ENCODE peak calls at places on chromosomes 13 and 19, in eight cellular contexts. One of them, this sample, is unnamed.

GRCh38 chr19:51971624-51972023 is 15.0 kb downstream of the ZNF350 start:
- DNase-seq in RWPE1: no peak
- DNase-seq in lower lobe of right lung: no peak
- DNase-seq in progenitor cell of endocrine pancreas: no peak
- DNase-seq in NCI-H510A treated with DMSO at 0.1 percent for 48 hours: no peak
- DNase-seq in T1000: no peak
- DNase-seq in activated gamma-delta T cell treated with anti-CD3 and anti-CD28 coated beads, Interleukin-2, amount 50 U/mL, for 16 hours: no peak
- DNase-seq in AG09309: no peak
- DNase-seq in this sample: no peak

GRCh38 chr19:45657520-45658163 is 10.4 kb upstream of the GIPR start:
- DNase-seq in RWPE1: no peak
- DNase-seq in lower lobe of right lung: no peak
- DNase-seq in progenitor cell of endocrine pancreas: peak
- DNase-seq in NCI-H510A treated with DMSO at 0.1 percent for 48 hours: peak
- DNase-seq in T1000: no peak
- DNase-seq in activated gamma-delta T cell treated with anti-CD3 and anti-CD28 coated beads, Interleukin-2, amount 50 U/mL, for 16 hours: no peak
- DNase-seq in AG09309: no peak
- DNase-seq in this sample: no peak

GRCh38 chr19:7801020-7801570 is 28.9 kb upstream of the EVI5L start:
- DNase-seq in RWPE1: no peak
- DNase-seq in lower lobe of right lung: no peak
- DNase-seq in progenitor cell of endocrine pancreas: no peak
- DNase-seq in NCI-H510A treated with DMSO at 0.1 percent for 48 hours: no peak
- DNase-seq in T1000: no peak
- DNase-seq in activated gamma-delta T cell treated with anti-CD3 and anti-CD28 coated beads, Interleukin-2, amount 50 U/mL, for 16 hours: no peak
- DNase-seq in AG09309: no peak
- DNase-seq in this sample: no peak

GRCh38 chr13:51534075-51534817 is 50.0 kb upstream of the WDFY2 start:
- DNase-seq in RWPE1: no peak
- DNase-seq in lower lobe of right lung: peak
- DNase-seq in progenitor cell of endocrine pancreas: no peak
- DNase-seq in NCI-H510A treated with DMSO at 0.1 percent for 48 hours: no peak
- DNase-seq in T1000: no peak
- DNase-seq in activated gamma-delta T cell treated with anti-CD3 and anti-CD28 coated beads, Interleukin-2, amount 50 U/mL, for 16 hours: no peak
- DNase-seq in AG09309: no peak
- DNase-seq in this sample: no peak

GRCh38 chr13:34257980-34258379 is 440.0 kb downstream of the RFC3 start:
- DNase-seq in RWPE1: no peak
- DNase-seq in lower lobe of right lung: no peak
- DNase-seq in progenitor cell of endocrine pancreas: no peak
- DNase-seq in NCI-H510A treated with DMSO at 0.1 percent for 48 hours: no peak
- DNase-seq in T1000: no peak
- DNase-seq in activated gamma-delta T cell treated with anti-CD3 and anti-CD28 coated beads, Interleukin-2, amount 50 U/mL, for 16 hours: no peak
- DNase-seq in AG09309: no peak
- DNase-seq in this sample: no peak

GRCh38 chr13:62131604-62132003 is 716.0 kb upstream of the PCDH20 start:
- DNase-seq in RWPE1: no peak
- DNase-seq in lower lobe of right lung: no peak
- DNase-seq in progenitor cell of endocrine pancreas: no peak
- DNase-seq in NCI-H510A treated with DMSO at 0.1 percent for 48 hours: no peak
- DNase-seq in T1000: no peak
- DNase-seq in activated gamma-delta T cell treated with anti-CD3 and anti-CD28 coated beads, Interleukin-2, amount 50 U/mL, for 16 hours: no peak
- DNase-seq in AG09309: no peak
- DNase-seq in this sample: no peak

GRCh38 chr19:52307275-52307674 is 10.3 kb downstream of the ZNF480 start:
- DNase-seq in RWPE1: no peak
- DNase-seq in lower lobe of right lung: no peak
- DNase-seq in progenitor cell of endocrine pancreas: no peak
- DNase-seq in NCI-H510A treated with DMSO at 0.1 percent for 48 hours: no peak
- DNase-seq in T1000: no peak
- DNase-seq in activated gamma-delta T cell treated with anti-CD3 and anti-CD28 coated beads, Interleukin-2, amount 50 U/mL, for 16 hours: no peak
- DNase-seq in AG09309: no peak
- DNase-seq in this sample: no peak

GRCh38 chr13:41557719-41558118 is 100.4 kb downstream of the RGCC start:
- DNase-seq in RWPE1: no peak
- DNase-seq in lower lobe of right lung: no peak
- DNase-seq in progenitor cell of endocrine pancreas: no peak
- DNase-seq in NCI-H510A treated with DMSO at 0.1 percent for 48 hours: no peak
- DNase-seq in T1000: no peak
- DNase-seq in activated gamma-delta T cell treated with anti-CD3 and anti-CD28 coated beads, Interleukin-2, amount 50 U/mL, for 16 hours: no peak
- DNase-seq in AG09309: no peak
- DNase-seq in this sample: no peak

GRCh38 chr19:43504426-43505185 is at the start of gene PHLDB3:
- DNase-seq in RWPE1: no peak
- DNase-seq in lower lobe of right lung: peak
- DNase-seq in progenitor cell of endocrine pancreas: peak
- DNase-seq in NCI-H510A treated with DMSO at 0.1 percent for 48 hours: peak
- DNase-seq in T1000: no peak
- DNase-seq in activated gamma-delta T cell treated with anti-CD3 and anti-CD28 coated beads, Interleukin-2, amount 50 U/mL, for 16 hours: no peak
- DNase-seq in AG09309: no peak
- DNase-seq in this sample: no peak

GRCh38 chr13:110290153-110290552 is 16.8 kb downstream of the COL4A1 start:
- DNase-seq in RWPE1: no peak
- DNase-seq in lower lobe of right lung: no peak
- DNase-seq in progenitor cell of endocrine pancreas: no peak
- DNase-seq in NCI-H510A treated with DMSO at 0.1 percent for 48 hours: no peak
- DNase-seq in T1000: no peak
- DNase-seq in activated gamma-delta T cell treated with anti-CD3 and anti-CD28 coated beads, Interleukin-2, amount 50 U/mL, for 16 hours: no peak
- DNase-seq in AG09309: no peak
- DNase-seq in this sample: no peak

GRCh38 chr19:47240996-47241918 is 10.3 kb upstream of the BBC3 start:
- DNase-seq in RWPE1: peak
- DNase-seq in lower lobe of right lung: peak
- DNase-seq in progenitor cell of endocrine pancreas: peak
- DNase-seq in NCI-H510A treated with DMSO at 0.1 percent for 48 hours: peak
- DNase-seq in T1000: peak
- DNase-seq in activated gamma-delta T cell treated with anti-CD3 and anti-CD28 coated beads, Interleukin-2, amount 50 U/mL, for 16 hours: peak
- DNase-seq in AG09309: no peak
- DNase-seq in this sample: peak

GRCh38 chr13:109105899-109106298 is 476.5 kb downstream of the MYO16 start:
- DNase-seq in RWPE1: no peak
- DNase-seq in lower lobe of right lung: no peak
- DNase-seq in progenitor cell of endocrine pancreas: no peak
- DNase-seq in NCI-H510A treated with DMSO at 0.1 percent for 48 hours: no peak
- DNase-seq in T1000: no peak
- DNase-seq in activated gamma-delta T cell treated with anti-CD3 and anti-CD28 coated beads, Interleukin-2, amount 50 U/mL, for 16 hours: no peak
- DNase-seq in AG09309: no peak
- DNase-seq in this sample: no peak

GRCh38 chr19:51366999-51367564 is 894 bp upstream of the ETFB start:
- DNase-seq in RWPE1: no peak
- DNase-seq in lower lobe of right lung: peak
- DNase-seq in progenitor cell of endocrine pancreas: peak
- DNase-seq in NCI-H510A treated with DMSO at 0.1 percent for 48 hours: no peak
- DNase-seq in T1000: no peak
- DNase-seq in activated gamma-delta T cell treated with anti-CD3 and anti-CD28 coated beads, Interleukin-2, amount 50 U/mL, for 16 hours: no peak
- DNase-seq in AG09309: no peak
- DNase-seq in this sample: no peak

GRCh38 chr13:57352114-57352513 is 185.1 kb downstream of the PRR20E start:
- DNase-seq in RWPE1: no peak
- DNase-seq in lower lobe of right lung: no peak
- DNase-seq in progenitor cell of endocrine pancreas: no peak
- DNase-seq in NCI-H510A treated with DMSO at 0.1 percent for 48 hours: no peak
- DNase-seq in T1000: no peak
- DNase-seq in activated gamma-delta T cell treated with anti-CD3 and anti-CD28 coated beads, Interleukin-2, amount 50 U/mL, for 16 hours: no peak
- DNase-seq in AG09309: no peak
- DNase-seq in this sample: no peak

GRCh38 chr19:45955905-45956608 is 17.6 kb downstream of the NOVA2 start:
- DNase-seq in RWPE1: peak
- DNase-seq in lower lobe of right lung: peak
- DNase-seq in progenitor cell of endocrine pancreas: no peak
- DNase-seq in NCI-H510A treated with DMSO at 0.1 percent for 48 hours: no peak
- DNase-seq in T1000: no peak
- DNase-seq in activated gamma-delta T cell treated with anti-CD3 and anti-CD28 coated beads, Interleukin-2, amount 50 U/mL, for 16 hours: no peak
- DNase-seq in AG09309: no peak
- DNase-seq in this sample: no peak